ENCODE peak calls at places on chromosomes 11 and 22, in five cellular contexts. C is neuronal stem cell, R is sigmoid colon, H is GM23338, P is cardiac muscle cell. Q is an unnamed sample. For H3K27me3 and H3K36me3, the result is how much of the 10 kb centered on the place peaks cover.

GRCh38 chr22:44454113-44454769 is 43.8 kb downstream of the RTL6 start:
- DNase-seq in H (no peak), C (no peak), P (no peak), R (no peak), Q (no peak)

GRCh38 chr11:47244664-47245350 is 3.8 kb downstream of the ACP2 start:
- DNase-seq in H (no peak), P (no peak), R (no peak), C (no peak), Q (peak)

GRCh38 chr22:35253946-35254345 is 3.3 kb upstream of the HMGXB4 start:
- DNase-seq in H (no peak), P (no peak), C (no peak), R (no peak), Q (no peak)

GRCh38 chr11:1077033-1077416 is 2.4 kb downstream of the MUC2 start:
- DNase-seq in C (no peak), P (no peak), R (peak), H (no peak), Q (peak)

GRCh38 chr22:24683671-24684070 is 80.7 kb downstream of the GGT1 start:
- DNase-seq in C (no peak), R (no peak), P (peak), H (no peak), Q (no peak)

GRCh38 chr11:32671051-32671450 is 87.4 kb downstream of the EIF3M start:
- DNase-seq in P (peak), C (no peak), H (no peak), R (no peak), Q (no peak)

GRCh38 chr11:88814076-88814475 is 251.7 kb downstream of the GRM5 start:
- DNase-seq in R (no peak), H (no peak), P (no peak), C (no peak), Q (peak)

GRCh38 chr11:110711776-110712642 is at the start of gene ARHGAP20:
- DNase-seq in R (peak), H (peak), C (peak), P (peak), Q (peak)

GRCh38 chr11:74417860-74418508 is 19.8 kb upstream of the PGM2L1 start:
- DNase-seq in R (no peak), H (no peak), C (no peak), P (no peak), Q (no peak)

GRCh38 chr11:17019231-17019630 is 5.0 kb upstream of the PLEKHA7 start:
- DNase-seq in H (no peak), R (no peak), C (no peak), P (no peak), Q (no peak)

GRCh38 chr11:69447786-69448185 is 33.7 kb upstream of the LINC01488 start:
- DNase-seq in P (no peak), H (no peak), C (no peak), R (no peak), Q (no peak)

GRCh38 chr22:50602338-50602700 is 1.7 kb downstream of the MAPK8IP2 start:
- DNase-seq in R (no peak), P (no peak), H (no peak), C (no peak), Q (peak)

GRCh38 chr11:95228081-95228859 is 2.7 kb downstream of the SESN3 start:
- DNase-seq in P (peak), C (no peak), H (no peak), R (no peak), Q (no peak)
- H3K4me3 ChIP-seq in P (peak), C (no peak), H (no peak), R (no peak), Q (no peak)

GRCh38 chr22:30824096-30824495 is 129.4 kb downstream of the OSBP2 start:
- DNase-seq in H (no peak), P (no peak), R (peak), C (no peak), Q (no peak)

GRCh38 chr22:30822216-30823014 is 127.7 kb downstream of the OSBP2 start:
- DNase-seq in H (peak), R (no peak), C (no peak), P (no peak), Q (peak)

GRCh38 chr22:30821863-30822215 is 127.2 kb downstream of the OSBP2 start:
- DNase-seq in P (no peak), H (no peak), R (no peak), C (no peak), Q (peak)

GRCh38 chr22:30821381-30821780 is 126.7 kb downstream of the OSBP2 start:
- DNase-seq in C (no peak), P (no peak), R (no peak), H (no peak), Q (no peak)

DNA sequence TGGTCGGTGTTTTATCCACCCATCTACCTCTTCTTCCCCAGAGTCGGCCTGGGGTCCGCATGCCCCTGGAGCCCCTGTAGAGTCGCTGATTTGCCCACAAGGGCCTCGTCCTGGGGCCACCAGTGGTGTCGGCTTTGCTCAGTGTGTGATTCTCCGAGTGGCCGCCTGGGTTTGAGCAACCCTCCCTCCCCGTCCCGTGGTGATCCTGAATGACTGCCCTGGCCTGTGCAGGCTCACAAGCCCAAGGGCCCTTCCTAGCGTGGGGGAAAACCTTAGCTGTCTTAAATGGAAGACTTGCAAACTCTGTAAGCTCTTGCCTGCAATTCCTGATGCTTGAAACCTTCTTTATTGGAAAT is 128.3 kb downstream of the OSBP2 start:
- DNase-seq in R (no peak), C (no peak), H (peak), P (peak), Q (peak)
- H3K27me3 ChIP-seq in R (half or more), C (under half), H (under half), P (half or more), Q (under half)

DNA sequence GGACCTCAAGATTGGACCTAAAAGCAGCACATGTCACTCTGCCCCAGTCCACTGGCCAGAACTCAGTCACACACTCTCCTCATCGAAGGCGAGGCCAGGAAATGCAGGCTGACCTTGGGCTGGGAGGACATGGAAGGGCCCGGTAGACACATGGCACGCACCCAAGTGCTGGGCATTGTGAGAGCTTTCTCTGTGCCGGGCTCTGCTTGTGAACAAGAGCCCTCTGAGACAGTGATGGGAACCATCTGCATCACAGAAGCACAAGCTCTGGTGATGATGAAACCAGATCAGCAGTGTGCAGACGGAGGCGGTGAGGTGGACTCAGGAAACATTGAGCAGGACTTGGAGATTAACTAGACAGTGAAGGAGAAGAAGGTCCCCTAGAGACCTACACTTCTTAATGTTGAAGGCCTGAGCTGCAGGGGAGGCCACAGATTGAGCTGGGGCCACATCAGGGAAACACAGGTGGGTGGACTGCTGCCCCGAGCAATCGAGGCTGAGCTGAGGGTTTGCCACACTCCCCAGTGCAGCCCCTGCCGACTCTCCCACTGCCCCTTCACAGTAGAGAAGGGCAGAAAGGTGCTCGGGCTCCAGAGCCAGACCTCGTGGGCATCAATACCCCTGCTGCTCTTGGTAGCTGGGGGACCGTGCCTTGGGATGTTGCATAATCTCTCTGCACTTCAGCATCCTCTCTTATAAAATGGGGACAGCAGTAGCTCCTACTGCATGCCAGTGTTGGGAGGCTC is 1460.5 kb downstream of the TBC1D22A start:
- DNase-seq in H (no peak), P (no peak), R (no peak), C (no peak), Q (no peak)
- H3K36me3 ChIP-seq in H (under half), P (under half), R (under half), C (under half), Q (under half)

DNA sequence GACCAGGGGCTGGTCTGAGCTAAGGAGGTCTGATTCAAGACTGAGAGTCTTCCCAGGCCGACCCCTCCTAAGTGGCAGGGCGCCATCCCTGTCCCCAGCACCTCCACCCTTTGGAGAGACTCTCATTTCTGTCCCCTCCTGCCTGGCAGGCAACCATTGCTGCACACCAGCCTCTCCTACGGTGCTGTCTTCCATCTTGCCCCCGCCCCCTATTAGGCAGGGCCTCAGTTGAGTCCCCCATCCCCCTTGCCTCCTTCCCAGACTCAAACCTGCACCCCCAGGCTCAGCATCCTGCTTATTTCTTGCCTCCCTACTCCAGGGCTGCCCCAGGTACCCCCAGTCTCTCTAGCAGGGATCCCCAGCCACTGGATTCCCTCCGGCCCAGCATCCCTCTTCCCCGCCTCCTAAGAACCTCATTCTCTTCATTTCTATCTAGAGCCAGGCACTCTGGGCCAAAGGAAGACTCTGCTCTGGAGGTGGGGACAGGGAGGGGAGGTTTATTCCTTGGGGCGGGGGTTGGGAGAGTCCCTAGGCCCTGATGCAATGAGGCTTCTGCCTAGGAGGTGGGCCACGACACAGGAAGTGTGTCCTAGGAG is 1.7 kb upstream of the RCOR2 start:
- DNase-seq in R (no peak), C (no peak), P (peak), H (peak), Q (peak)
- H3K4me3 ChIP-seq in R (no peak), C (peak), P (peak), H (peak), Q (peak)

Q was measured in H7.